ENCODE peak calls at places on chromosomes 13 and 19, in seven cellular contexts. Q is IMR-90, X is breast epithelium, V is A549, R is ovary, K is thyroid gland, A is adrenal gland. F is an unnamed sample.

GRCh38 chr19:48501961-48502719 is 9.5 kb downstream of the LMTK3 start:
- DNase-seq in Q (no peak), X (peak), V (peak), R (no peak), K (peak), A (peak), F (peak)

GRCh38 chr19:49432141-49433073 is 7.2 kb downstream of the GFY start:
- DNase-seq in Q (no peak), X (no peak), V (no peak), R (no peak), K (no peak), A (no peak), F (no peak)

GRCh38 chr13:89375839-89376238 is 1704.7 kb downstream of the SLITRK5 start:
- DNase-seq in Q (peak), X (no peak), V (no peak), R (no peak), K (no peak), A (no peak), F (no peak)

GRCh38 chr13:111897846-111898215 is 169.1 kb upstream of the SOX1 start:
- DNase-seq in Q (no peak), X (no peak), V (no peak), R (no peak), K (no peak), A (no peak), F (no peak)

GRCh38 chr19:29660835-29661234 is 4.4 kb upstream of the PLEKHF1 start:
- DNase-seq in Q (no peak), X (no peak), V (no peak), R (no peak), K (no peak), A (no peak), F (no peak)

GRCh38 chr19:3471954-3472655 is 8.2 kb downstream of the SMIM24 start:
- DNase-seq in Q (no peak), X (no peak), V (no peak), R (peak), K (peak), A (no peak), F (peak)

GRCh38 chr13:59701261-59701660 is 462.5 kb downstream of the DIAPH3 start:
- DNase-seq in Q (no peak), X (no peak), V (no peak), R (no peak), K (no peak), A (no peak), F (no peak)

GRCh38 chr13:26442541-26442940 is 114.9 kb upstream of the WASF3 start:
- DNase-seq in Q (peak), X (no peak), V (no peak), R (no peak), K (no peak), A (no peak), F (no peak)

GRCh38 chr19:7658219-7658686 is 10.6 kb upstream of the RETN start:
- DNase-seq in Q (no peak), X (no peak), V (no peak), R (no peak), K (no peak), A (no peak), F (no peak)

GRCh38 chr19:15418112-15418587 is 638 bp downstream of the AKAP8L start:
- DNase-seq in Q (no peak), X (no peak), V (peak), R (no peak), K (peak), A (peak), F (no peak)

GRCh38 chr19:542173-542866 is 1.5 kb upstream of the GZMM start:
- DNase-seq in Q (no peak), X (no peak), V (no peak), R (no peak), K (no peak), A (no peak), F (no peak)

GRCh38 chr19:12777217-12778019 is 2.1 kb upstream of the HOOK2 start:
- DNase-seq in Q (peak), X (peak), V (no peak), R (peak), K (peak), A (peak), F (peak)

GRCh38 chr19:18418725-18419194 is 438 bp upstream of the SSBP4 start:
- DNase-seq in Q (no peak), X (no peak), V (no peak), R (peak), K (peak), A (peak), F (no peak)

GRCh38 chr19:57719901-57720519 is 7.4 kb downstream of the ZNF671 start:
- DNase-seq in Q (no peak), X (no peak), V (no peak), R (no peak), K (no peak), A (no peak), F (no peak)

GRCh38 chr19:35352177-35352447 is 4.4 kb downstream of the FFAR1 start:
- DNase-seq in Q (no peak), X (no peak), V (no peak), R (no peak), K (no peak), A (no peak), F (no peak)

GRCh38 chr13:90701264-90701663 is 646.2 kb upstream of the MIR17HG start:
- DNase-seq in Q (no peak), X (no peak), V (no peak), R (no peak), K (no peak), A (no peak), F (no peak)

GRCh38 chr13:73230714-73231113 is 171.9 kb downstream of the KLF5 start:
- DNase-seq in Q (no peak), X (no peak), V (no peak), R (no peak), K (no peak), A (no peak), F (no peak)

GRCh38 chr13:102913924-102914628 is 68.2 kb downstream of the ERCC5 start:
- DNase-seq in Q (peak), X (peak), V (no peak), R (no peak), K (peak), A (peak), F (peak)
- H3K27ac ChIP-seq in Q (no peak), X (no peak), V (no peak), R (no peak), K (no peak), A (no peak), F (no peak)

DNA sequence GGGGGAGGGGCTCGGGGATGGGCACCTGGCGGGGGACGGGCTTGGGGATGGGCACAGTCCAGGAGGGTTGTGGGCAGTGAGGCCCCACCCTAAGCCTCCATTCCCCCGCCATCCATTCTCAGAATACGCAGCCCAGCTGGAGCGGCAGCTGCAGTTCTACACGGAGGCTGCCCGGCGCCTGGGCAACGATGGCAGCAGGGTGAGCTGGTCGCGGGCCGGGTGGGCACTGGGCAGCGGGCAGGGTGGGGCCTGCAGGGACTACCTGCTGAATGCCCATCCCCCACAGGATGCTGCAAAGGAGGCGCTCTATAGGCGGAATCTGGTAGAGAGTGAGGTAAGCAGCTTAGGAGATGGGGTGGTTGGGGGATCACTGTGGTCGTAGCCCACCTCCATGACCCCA is 8.3 kb downstream of the PODNL1 start:
- DNase-seq in Q (no peak), X (no peak), V (no peak), R (no peak), K (no peak), A (no peak), F (no peak)
- TF ChIP-seq POLR2A in Q (no peak), X (no peak), V (no peak), R (no peak), K (no peak), A (no peak), F (no peak)

GRCh38 chr13:113187263-113187669 is 21.2 kb downstream of the PCID2 start:
- DNase-seq in Q (peak), X (no peak), V (peak), R (peak), K (peak), A (peak), F (peak)

GRCh38 chr13:113186061-113186900 is 22.2 kb downstream of the PCID2 start:
- DNase-seq in Q (no peak), X (no peak), V (no peak), R (no peak), K (no peak), A (no peak), F (no peak)

GRCh38 chr13:113183450-113184129 is 24.9 kb downstream of the PCID2 start:
- DNase-seq in Q (no peak), X (no peak), V (no peak), R (no peak), K (no peak), A (no peak), F (no peak)

GRCh38 chr13:113182046-113182445 is 23.6 kb downstream of the PROZ start:
- DNase-seq in Q (no peak), X (no peak), V (no peak), R (no peak), K (no peak), A (no peak), F (no peak)

GRCh38 chr13:113184568-113185440 is 23.7 kb downstream of the PCID2 start:
- DNase-seq in Q (no peak), X (no peak), V (no peak), R (no peak), K (no peak), A (no peak), F (no peak)
- H3K4me3 ChIP-seq in Q (no peak), X (no peak), V (no peak), R (no peak), K (no peak), A (no peak), F (no peak)

GRCh38 chr19:46213156-46213555 is 16.4 kb upstream of the IGFL1 start:
- DNase-seq in Q (no peak), X (no peak), V (no peak), R (no peak), K (no peak), A (no peak), F (no peak)
- H3K27ac ChIP-seq in Q (no peak), X (no peak), V (peak), R (no peak), K (no peak), A (no peak), F (no peak)

DNA sequence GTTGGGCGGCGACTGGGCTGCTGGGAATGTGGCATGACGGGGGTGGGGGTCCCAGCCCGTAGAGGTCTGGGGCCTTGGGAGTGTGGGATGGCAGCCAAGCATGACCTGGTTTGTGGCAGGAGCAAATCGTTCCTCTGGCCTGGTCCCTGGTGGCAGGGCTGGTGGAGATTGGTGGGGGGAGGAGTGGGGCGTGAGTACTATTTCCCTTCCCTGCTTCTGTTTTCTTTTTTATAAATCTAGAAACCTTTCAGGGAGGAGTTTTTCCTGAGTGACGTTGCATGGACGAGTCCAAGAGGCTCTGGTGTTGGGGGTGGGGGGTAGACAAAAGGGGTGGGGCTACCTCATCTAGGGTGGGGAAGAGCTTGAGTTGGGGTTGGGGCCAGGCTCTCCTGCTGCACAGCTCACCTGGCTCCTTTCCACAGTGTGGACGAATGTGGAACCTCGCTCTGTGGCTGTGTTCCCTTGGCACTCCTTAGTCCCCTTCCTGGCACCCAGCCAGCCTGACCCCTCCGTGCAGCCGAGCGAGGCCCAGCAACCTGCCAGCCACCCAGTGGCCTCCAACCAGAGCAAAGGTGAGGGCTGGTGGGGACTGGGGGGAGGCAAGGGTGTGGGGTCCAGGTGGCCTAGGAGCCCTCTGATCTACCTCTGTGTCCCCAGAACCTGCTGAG is 15.4 kb upstream of the PRR19 start:
- DNase-seq in Q (peak), X (no peak), V (no peak), R (peak), K (peak), A (peak), F (peak)
- TF ChIP-seq POLR2A in Q (no peak), X (no peak), V (no peak), R (no peak), K (no peak), A (peak), F (no peak)

GRCh38 chr13:79447741-79448140 is 33.2 kb upstream of the NDFIP2 start:
- DNase-seq in Q (no peak), X (no peak), V (no peak), R (no peak), K (no peak), A (no peak), F (no peak)
- H3K4me3 ChIP-seq in Q (no peak), X (no peak), V (no peak), R (no peak), K (no peak), A (no peak), F (no peak)

DNA sequence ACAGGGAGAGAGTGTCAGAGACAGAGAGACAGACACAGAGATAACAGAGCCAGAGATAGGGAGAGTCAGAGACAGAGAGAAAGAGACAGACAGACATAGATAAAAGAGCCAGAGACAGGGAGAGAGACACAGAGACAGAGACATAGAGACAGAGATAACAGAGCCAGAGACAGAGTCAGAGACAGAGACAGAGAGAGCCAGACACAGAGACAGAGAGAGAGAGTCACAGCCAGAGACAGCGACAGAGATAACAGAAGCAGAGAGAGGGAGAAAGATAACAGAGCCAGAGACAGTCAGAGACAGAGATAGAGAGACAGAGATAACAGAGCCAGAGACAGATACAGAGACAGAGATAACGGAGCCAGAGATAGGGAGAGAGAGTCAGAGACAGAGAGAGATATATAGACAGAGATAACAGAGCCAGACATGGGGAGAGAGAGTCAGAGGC is 865 bp upstream of the TNFSF9 start:
- DNase-seq in Q (no peak), X (no peak), V (no peak), R (no peak), K (no peak), A (no peak), F (no peak)
- H3K27ac ChIP-seq in Q (no peak), X (no peak), V (peak), R (no peak), K (peak), A (peak), F (no peak)

GRCh38 chr13:48303331-48304131 is at the start of gene RB1:
- DNase-seq in Q (peak), X (peak), V (peak), R (peak), K (peak), A (peak), F (peak)
- TF ChIP-seq POLR2A in Q (peak), X (peak), V (peak), R (peak), K (peak), A (peak), F (no peak)

F was measured in stomach.